ENCODE peak calls at places on chromosomes 12 and 14, in ten cellular contexts. F is effector CD4-positive, alpha-beta T cell; T is iPS-NIHi11; V is stimulated activated CD4-positive, alpha-beta T cell treated with anti-CD3 and anti-CD28 coated beads, TNF-alpha, amount 100 ng/mL, for 24 hours; E is glomerular endothelial cell; Z is GM13977; M is AG09319; G is smooth muscle cell of the brain vasculature; L is Right ventricle myocardium inferior; D is brain microvascular endothelial cell. K is an unnamed sample.

GRCh38 chr14:95140060-95140858 is 17.1 kb downstream of the DICER1 start:
- DNase-seq in E (no peak), M (no peak), F (no peak), T (no peak), G (no peak), D (no peak), V (no peak), Z (no peak), L (no peak), K (no peak)

GRCh38 chr14:20167091-20167490 is 23.6 kb upstream of the OR11G2 start:
- DNase-seq in L (no peak), T (no peak), Z (no peak), G (no peak), M (no peak), E (no peak), F (no peak), D (no peak), V (no peak), K (no peak)

GRCh38 chr14:21054123-21054767 is 3.4 kb upstream of the RNASE8 start:
- DNase-seq in E (no peak), F (no peak), Z (no peak), D (no peak), M (no peak), V (no peak), T (no peak), G (no peak), L (no peak), K (no peak)

GRCh38 chr14:22978873-22979671 is 3.3 kb downstream of the AJUBA start:
- DNase-seq in Z (no peak), M (no peak), L (no peak), F (no peak), E (no peak), G (no peak), V (no peak), D (no peak), T (no peak), K (no peak)

GRCh38 chr12:110813298-110813697 is 33.5 kb upstream of the CCDC63 start:
- DNase-seq in D (no peak), E (no peak), G (no peak), V (no peak), T (peak; percentile 52), Z (no peak), M (no peak), F (no peak), L (no peak), K (no peak)

GRCh38 chr12:40238221-40238902 is 13.6 kb downstream of the LRRK2 start:
- DNase-seq in G (no peak), L (no peak), F (no peak), E (no peak), Z (no peak), T (no peak), D (no peak), M (peak; percentile 8), V (no peak), K (no peak)

GRCh38 chr12:65642006-65642695 is 182.1 kb upstream of the HMGA2 start:
- DNase-seq in D (no peak), F (no peak), Z (no peak), T (no peak), E (no peak), G (no peak), M (no peak), V (no peak), L (no peak), K (no peak)

GRCh38 chr14:100566586-100566985 is 20.6 kb downstream of the BEGAIN start:
- DNase-seq in L (no peak), E (no peak), D (no peak), V (no peak), T (no peak), G (no peak), M (no peak), F (no peak), Z (no peak), K (no peak)

GRCh38 chr14:28769358-28769757 is 2.8 kb downstream of the FOXG1 start:
- DNase-seq in D (no peak), E (no peak), L (no peak), V (no peak), M (no peak), F (no peak), G (no peak), T (no peak), Z (no peak), K (no peak)

GRCh38 chr12:89372584-89373370 is 20.5 kb upstream of the DUSP6 start:
- DNase-seq in G (no peak), D (no peak), E (no peak), L (no peak), Z (no peak), V (no peak), F (no peak), M (no peak), T (no peak), K (no peak)

GRCh38 chr14:60647081-60647836 is 2.0 kb downstream of the SIX1 start:
- DNase-seq in L (no peak), D (peak; percentile 56), T (no peak), G (no peak), Z (peak; percentile 40), E (no peak), V (no peak), F (no peak), M (peak; percentile 45), K (no peak)

GRCh38 chr14:72745991-72746980 is 147.6 kb downstream of the DPF3 start:
- DNase-seq in G (no peak), F (no peak), L (no peak), V (no peak), E (no peak), M (peak; percentile 69), T (no peak), Z (no peak), D (peak; percentile 64), K (no peak)

GRCh38 chr12:42483534-42483857 is 106.0 kb downstream of the PRICKLE1 start:
- DNase-seq in L (no peak), Z (peak; percentile 67), V (no peak), E (no peak), D (no peak), M (no peak), T (peak; percentile 62), G (no peak), F (no peak), K (peak; percentile 62)

GRCh38 chr14:56979961-56980360 is 169.7 kb upstream of the OTX2 start:
- DNase-seq in F (no peak), V (no peak), L (no peak), Z (no peak), T (no peak), M (no peak), D (no peak), E (no peak), G (no peak), K (no peak)

GRCh38 chr14:75293920-75294648 is 15.5 kb downstream of the FOS start:
- DNase-seq in T (peak; percentile 97), E (no peak), G (no peak), V (peak; percentile 88), M (peak; percentile 95), Z (peak; percentile 99), L (peak; percentile 97), F (peak; percentile 92), D (peak; percentile 96), K (peak; percentile 92)

GRCh38 chr14:71551291-71551955 is 380.8 kb upstream of the RGS6 start:
- DNase-seq in Z (no peak), F (no peak), L (no peak), T (no peak), V (no peak), D (no peak), E (no peak), M (peak; percentile 39), G (no peak), K (no peak)